ENCODE peak calls at places on chromosome X, in eight cellular contexts. One of them, this sample, is unnamed.

GRCh38 chrX:14029039-14029424 is 660 bp downstream of the GEMIN8 start:
- DNase-seq in HCT116: no peak
- DNase-seq in MM.1S: peak; percentile 19
- DNase-seq in neural progenitor cell: peak; percentile 24
- DNase-seq in GM23248: no peak
- DNase-seq in SK-N-SH: peak; percentile 42
- DNase-seq in PC-3: no peak
- DNase-seq in hepatocyte: no peak
- DNase-seq in this sample: peak; percentile 22

GRCh38 chrX:104136241-104137019 is 20.4 kb downstream of the SLC25A53 start:
- DNase-seq in hepatocyte: peak; percentile 94
- DNase-seq in neural progenitor cell: peak; percentile 89
- DNase-seq in GM23248: peak; percentile 88
- DNase-seq in SK-N-SH: peak; percentile 62
- DNase-seq in HCT116: peak; percentile 63
- DNase-seq in MM.1S: peak; percentile 69
- DNase-seq in PC-3: peak; percentile 79
- DNase-seq in this sample: peak; percentile 72

GRCh38 chrX:33741807-33742206 is 390.3 kb downstream of the FAM47A start:
- DNase-seq in PC-3: no peak
- DNase-seq in neural progenitor cell: no peak
- DNase-seq in SK-N-SH: no peak
- DNase-seq in HCT116: no peak
- DNase-seq in GM23248: no peak
- DNase-seq in MM.1S: no peak
- DNase-seq in hepatocyte: peak; percentile 8
- DNase-seq in this sample: no peak

GRCh38 chrX:39150210-39150609 is 349.0 kb downstream of the MID1IP1 start:
- DNase-seq in GM23248: no peak
- DNase-seq in hepatocyte: no peak
- DNase-seq in PC-3: no peak
- DNase-seq in neural progenitor cell: no peak
- DNase-seq in SK-N-SH: no peak
- DNase-seq in HCT116: no peak
- DNase-seq in MM.1S: no peak
- DNase-seq in this sample: no peak

GRCh38 chrX:106014119-106014775 is 24.3 kb downstream of the SERPINA7 start:
- DNase-seq in neural progenitor cell: no peak
- DNase-seq in HCT116: no peak
- DNase-seq in PC-3: no peak
- DNase-seq in SK-N-SH: no peak
- DNase-seq in MM.1S: no peak
- DNase-seq in GM23248: no peak
- DNase-seq in hepatocyte: no peak
- DNase-seq in this sample: no peak

GRCh38 chrX:151151668-151152267 is 24.6 kb upstream of the GPR50 start:
- DNase-seq in GM23248: peak; percentile 55
- DNase-seq in MM.1S: peak; percentile 56
- DNase-seq in HCT116: peak; percentile 13
- DNase-seq in SK-N-SH: peak; percentile 37
- DNase-seq in PC-3: peak; percentile 64
- DNase-seq in neural progenitor cell: peak; percentile 70
- DNase-seq in hepatocyte: peak; percentile 66
- DNase-seq in this sample: peak; percentile 52

GRCh38 chrX:69616520-69617203 is 749 bp downstream of the EDA start:
- DNase-seq in hepatocyte: peak; percentile 42
- DNase-seq in PC-3: no peak
- DNase-seq in GM23248: peak; percentile 4
- DNase-seq in HCT116: no peak
- DNase-seq in MM.1S: peak; percentile 12
- DNase-seq in neural progenitor cell: peak; percentile 46
- DNase-seq in SK-N-SH: peak; percentile 12
- DNase-seq in this sample: no peak

GRCh38 chrX:40166582-40166981 is 68.8 kb upstream of the BCOR start:
- DNase-seq in PC-3: no peak
- DNase-seq in SK-N-SH: peak; percentile 82
- DNase-seq in GM23248: peak; percentile 85
- DNase-seq in hepatocyte: peak; percentile 50
- DNase-seq in neural progenitor cell: no peak
- DNase-seq in HCT116: no peak
- DNase-seq in MM.1S: no peak
- DNase-seq in this sample: peak; percentile 80

GRCh38 chrX:72268601-72269365 is 8.3 kb downstream of the RPS4X start:
- DNase-seq in MM.1S: no peak
- DNase-seq in GM23248: peak; percentile 75
- DNase-seq in PC-3: no peak
- DNase-seq in HCT116: no peak
- DNase-seq in SK-N-SH: no peak
- DNase-seq in neural progenitor cell: no peak
- DNase-seq in hepatocyte: peak; percentile 33
- DNase-seq in this sample: no peak

GRCh38 chrX:49177873-49178480 is 6.3 kb downstream of the PLP2 start:
- DNase-seq in GM23248: no peak
- DNase-seq in neural progenitor cell: no peak
- DNase-seq in hepatocyte: no peak
- DNase-seq in PC-3: no peak
- DNase-seq in SK-N-SH: no peak
- DNase-seq in HCT116: no peak
- DNase-seq in MM.1S: no peak
- DNase-seq in this sample: no peak

GRCh38 chrX:12949927-12950656 is 24.8 kb upstream of the TMSB4X start:
- DNase-seq in PC-3: no peak
- DNase-seq in GM23248: peak; percentile 90
- DNase-seq in neural progenitor cell: no peak
- DNase-seq in SK-N-SH: no peak
- DNase-seq in HCT116: no peak
- DNase-seq in MM.1S: peak; percentile 63
- DNase-seq in hepatocyte: peak; percentile 72
- DNase-seq in this sample: peak; percentile 84

GRCh38 chrX:143661286-143661685 is 25.4 kb upstream of the SLITRK4 start:
- DNase-seq in neural progenitor cell: peak; percentile 46
- DNase-seq in GM23248: no peak
- DNase-seq in HCT116: no peak
- DNase-seq in PC-3: no peak
- DNase-seq in hepatocyte: peak; percentile 7
- DNase-seq in MM.1S: no peak
- DNase-seq in SK-N-SH: no peak
- DNase-seq in this sample: no peak

GRCh38 chrX:36214924-36215323 is 295.4 kb downstream of the CFAP47 start:
- DNase-seq in MM.1S: no peak
- DNase-seq in hepatocyte: no peak
- DNase-seq in PC-3: no peak
- DNase-seq in SK-N-SH: no peak
- DNase-seq in neural progenitor cell: no peak
- DNase-seq in HCT116: no peak
- DNase-seq in GM23248: no peak
- DNase-seq in this sample: no peak

GRCh38 chrX:118633530-118633929 is 93.9 kb upstream of the IL13RA1 start:
- DNase-seq in HCT116: no peak
- DNase-seq in hepatocyte: no peak
- DNase-seq in MM.1S: no peak
- DNase-seq in neural progenitor cell: no peak
- DNase-seq in PC-3: no peak
- DNase-seq in SK-N-SH: no peak
- DNase-seq in GM23248: no peak
- DNase-seq in this sample: no peak

GRCh38 chrX:103215768-103216085 is 819 bp downstream of the BEX4 start:
- DNase-seq in SK-N-SH: peak; percentile 80
- DNase-seq in hepatocyte: no peak
- DNase-seq in MM.1S: no peak
- DNase-seq in HCT116: no peak
- DNase-seq in PC-3: no peak
- DNase-seq in neural progenitor cell: no peak
- DNase-seq in GM23248: no peak
- DNase-seq in this sample: no peak

GRCh38 chrX:138191998-138192397 is 519.5 kb downstream of the FGF13 start:
- DNase-seq in SK-N-SH: peak; percentile 1
- DNase-seq in PC-3: peak; percentile 50
- DNase-seq in hepatocyte: peak; percentile 47
- DNase-seq in HCT116: no peak
- DNase-seq in GM23248: peak; percentile 50
- DNase-seq in MM.1S: peak; percentile 31
- DNase-seq in neural progenitor cell: peak; percentile 64
- DNase-seq in this sample: peak; percentile 15

DNA sequence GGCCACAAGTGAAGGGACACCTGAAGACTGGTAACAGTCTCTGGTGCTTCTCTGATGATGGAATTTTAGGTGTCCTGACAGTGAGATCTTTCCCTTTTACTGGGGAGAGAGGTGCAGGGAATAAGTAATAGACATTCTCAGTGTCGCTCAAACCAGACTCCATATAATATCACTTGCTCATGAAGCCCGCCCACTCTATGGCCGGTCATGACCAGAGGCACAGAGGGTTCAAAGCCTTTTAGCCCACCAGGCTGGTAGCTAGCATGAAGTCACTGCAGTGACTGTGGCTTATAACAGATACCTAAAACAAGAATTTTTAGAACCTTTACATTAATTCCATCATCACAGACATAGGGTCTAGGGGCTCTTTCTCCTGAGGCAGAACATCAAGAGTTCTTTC is 2.9 kb downstream of the CD40LG start:
- DNase-seq in neural progenitor cell: no peak
- DNase-seq in GM23248: no peak
- DNase-seq in HCT116: no peak
- DNase-seq in MM.1S: no peak
- DNase-seq in SK-N-SH: no peak
- DNase-seq in hepatocyte: no peak
- DNase-seq in PC-3: no peak
- DNase-seq in this sample: no peak
- TF ChIP-seq EZH2phosphoT487 in neural progenitor cell: no peak
- TF ChIP-seq EZH2phosphoT487 in GM23248: no peak
- TF ChIP-seq EZH2phosphoT487 in HCT116: no peak
- TF ChIP-seq EZH2phosphoT487 in MM.1S: no peak
- TF ChIP-seq EZH2phosphoT487 in SK-N-SH: no peak
- TF ChIP-seq EZH2phosphoT487 in hepatocyte: no peak
- TF ChIP-seq EZH2phosphoT487 in PC-3: no peak
- TF ChIP-seq EZH2phosphoT487 in this sample: no peak

GRCh38 chrX:2711441-2711840 is 20.3 kb downstream of the CD99 start:
- DNase-seq in HCT116: no peak
- DNase-seq in PC-3: no peak
- DNase-seq in neural progenitor cell: no peak
- DNase-seq in MM.1S: no peak
- DNase-seq in SK-N-SH: no peak
- DNase-seq in hepatocyte: no peak
- DNase-seq in GM23248: no peak
- DNase-seq in this sample: no peak

GRCh38 chrX:2712428-2712827 is 21.3 kb downstream of the CD99 start:
- DNase-seq in HCT116: no peak
- DNase-seq in PC-3: no peak
- DNase-seq in hepatocyte: no peak
- DNase-seq in GM23248: no peak
- DNase-seq in neural progenitor cell: no peak
- DNase-seq in SK-N-SH: no peak
- DNase-seq in MM.1S: no peak
- DNase-seq in this sample: no peak

GRCh38 chrX:2708601-2709200 is 17.6 kb downstream of the CD99 start:
- DNase-seq in hepatocyte: no peak
- DNase-seq in neural progenitor cell: no peak
- DNase-seq in SK-N-SH: no peak
- DNase-seq in HCT116: no peak
- DNase-seq in MM.1S: no peak
- DNase-seq in PC-3: no peak
- DNase-seq in GM23248: no peak
- DNase-seq in this sample: peak; percentile 65

GRCh38 chrX:2710041-2710471 is 19.0 kb downstream of the CD99 start:
- DNase-seq in GM23248: peak; percentile 95
- DNase-seq in SK-N-SH: no peak
- DNase-seq in HCT116: peak; percentile 51
- DNase-seq in MM.1S: no peak
- DNase-seq in neural progenitor cell: no peak
- DNase-seq in PC-3: peak; percentile 76
- DNase-seq in hepatocyte: peak; percentile 71
- DNase-seq in this sample: no peak

DNA sequence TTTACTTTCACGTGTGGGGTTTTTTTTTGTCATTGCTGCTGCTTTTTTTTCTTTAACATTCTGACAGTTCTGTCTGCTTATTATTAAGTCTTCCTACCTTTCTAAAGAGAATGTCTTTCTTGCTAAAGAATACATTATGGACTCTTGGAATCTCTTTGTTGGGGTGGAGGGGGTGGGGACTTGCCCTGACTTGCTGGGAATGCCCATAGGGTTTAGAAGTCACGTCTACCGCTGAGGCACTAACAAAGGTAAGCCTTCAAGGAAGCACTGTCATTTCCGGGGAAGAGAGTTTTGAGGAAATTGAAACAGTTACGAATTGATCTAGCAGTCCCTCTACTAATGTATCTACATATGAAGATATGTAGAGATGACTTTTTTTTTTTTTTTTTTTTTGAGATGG is 19.4 kb downstream of the CD99 start:
- DNase-seq in SK-N-SH: no peak
- DNase-seq in MM.1S: no peak
- DNase-seq in hepatocyte: peak; percentile 54
- DNase-seq in PC-3: peak; percentile 74
- DNase-seq in GM23248: peak; percentile 67
- DNase-seq in neural progenitor cell: peak; percentile 45
- DNase-seq in HCT116: no peak
- DNase-seq in this sample: no peak
- H3K4me3 ChIP-seq in SK-N-SH: no peak overlapping the region
- H3K4me3 ChIP-seq in MM.1S: no peak overlapping the region
- H3K4me3 ChIP-seq in hepatocyte: no peak overlapping the region
- H3K4me3 ChIP-seq in PC-3: peak overlapping the region; percentile 45
- H3K4me3 ChIP-seq in GM23248: peak overlapping the region; percentile 66
- H3K4me3 ChIP-seq in neural progenitor cell: no peak overlapping the region
- H3K4me3 ChIP-seq in HCT116: no peak overlapping the region
- H3K4me3 ChIP-seq in this sample: peak overlapping the region; percentile 9

GRCh38 chrX:97267376-97267775 is 383.7 kb downstream of the RPA4 start:
- DNase-seq in neural progenitor cell: no peak
- DNase-seq in PC-3: no peak
- DNase-seq in HCT116: no peak
- DNase-seq in hepatocyte: no peak
- DNase-seq in GM23248: peak; percentile 4
- DNase-seq in SK-N-SH: no peak
- DNase-seq in MM.1S: no peak
- DNase-seq in this sample: no peak
- H3K9me3 ChIP-seq in neural progenitor cell: no peaks in the 10 kb centered on the region
- H3K9me3 ChIP-seq in PC-3: no peaks in the 10 kb centered on the region
- H3K9me3 ChIP-seq in HCT116: no peaks in the 10 kb centered on the region
- H3K9me3 ChIP-seq in hepatocyte: no peaks in the 10 kb centered on the region
- H3K9me3 ChIP-seq in GM23248: no peaks in the 10 kb centered on the region
- H3K9me3 ChIP-seq in SK-N-SH: no peaks in the 10 kb centered on the region
- H3K9me3 ChIP-seq in MM.1S: no peaks in the 10 kb centered on the region
- H3K9me3 ChIP-seq in this sample: no peaks in the 10 kb centered on the region

DNA sequence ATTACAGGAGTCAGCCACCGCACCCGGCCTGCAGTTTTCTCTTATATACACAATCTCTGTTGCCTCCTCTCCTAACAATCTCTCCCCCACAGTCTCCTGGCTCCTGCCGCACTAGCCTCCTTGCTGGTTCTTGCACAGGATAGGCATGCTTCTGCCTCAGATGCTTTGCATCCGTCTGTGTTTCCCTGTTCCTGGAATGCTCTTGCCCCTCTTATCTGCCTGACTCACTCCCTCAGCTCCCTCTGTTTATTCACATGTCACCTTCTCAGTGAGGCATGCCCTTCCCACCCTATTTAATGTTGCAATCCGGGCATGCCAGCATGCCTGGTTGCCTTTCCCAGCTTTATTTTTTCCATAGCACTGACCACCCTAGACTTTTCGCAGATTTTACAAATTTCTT is 161.9 kb downstream of the PHF8 start:
- DNase-seq in GM23248: peak; percentile 13
- DNase-seq in MM.1S: no peak
- DNase-seq in neural progenitor cell: no peak
- DNase-seq in PC-3: peak; percentile 43
- DNase-seq in SK-N-SH: no peak
- DNase-seq in hepatocyte: peak; percentile 54
- DNase-seq in HCT116: no peak
- DNase-seq in this sample: no peak
- TF ChIP-seq EZH2phosphoT487 in GM23248: no peak
- TF ChIP-seq EZH2phosphoT487 in MM.1S: no peak
- TF ChIP-seq EZH2phosphoT487 in neural progenitor cell: no peak
- TF ChIP-seq EZH2phosphoT487 in PC-3: no peak
- TF ChIP-seq EZH2phosphoT487 in SK-N-SH: no peak
- TF ChIP-seq EZH2phosphoT487 in hepatocyte: no peak
- TF ChIP-seq EZH2phosphoT487 in HCT116: no peak
- TF ChIP-seq EZH2phosphoT487 in this sample: no peak

This sample was measured in OCI-LY7.